ENCODE peak calls at places on chromosome 14, in six cellular contexts. N is AG09309; S is AG04450; Z is H1; F is stimulated activated CD8-positive, alpha-beta memory T cell treated with anti-CD3 and anti-CD28 coated beads, Interleukin-15, amount 100 ng/mL, for 24 hours; A is GM20000. M is an unnamed sample.

GRCh38 chr14:39734306-39734705 is 302.1 kb upstream of the FBXO33 start:
- DNase-seq in N (no peak), S (no peak), Z (no peak), F (no peak), A (no peak), M (no peak)

GRCh38 chr14:87863047-87863446 is 129.9 kb downstream of the GALC start:
- DNase-seq in N (no peak), S (no peak), Z (no peak), F (no peak), A (no peak), M (no peak)

GRCh38 chr14:59679872-59680271 is 103.3 kb upstream of the CCDC175 start:
- DNase-seq in N (no peak), S (no peak), Z (no peak), F (no peak), A (no peak), M (no peak)

GRCh38 chr14:99818503-99819036 is 25.4 kb downstream of the EML1 start:
- DNase-seq in N (no peak), S (no peak), Z (no peak), F (no peak), A (no peak), M (no peak)

GRCh38 chr14:35279369-35279768 is 12.8 kb upstream of the PSMA6 start:
- DNase-seq in N (no peak), S (no peak), Z (no peak), F (no peak), A (no peak), M (no peak)

GRCh38 chr14:97143011-97143410 is 345.8 kb downstream of the VRK1 start:
- DNase-seq in N (no peak), S (no peak), Z (no peak), F (no peak), A (no peak), M (no peak)

GRCh38 chr14:55124774-55125372 is 4.2 kb upstream of the LGALS3 start:
- DNase-seq in N (no peak), S (no peak), Z (no peak), F (no peak), A (no peak), M (no peak)

GRCh38 chr14:68690106-68690960 is 102.5 kb downstream of the ZFP36L1 start:
- DNase-seq in N (no peak), S (no peak), Z (no peak), F (no peak), A (no peak), M (no peak)

GRCh38 chr14:23076785-23077408 is 18.0 kb downstream of the ACIN1 start:
- DNase-seq in N (no peak), S (no peak), Z (no peak), F (no peak), A (no peak), M (peak; percentile 49)

GRCh38 chr14:74838141-74838540 is 37.8 kb downstream of the PROX2 start:
- DNase-seq in N (no peak), S (no peak), Z (no peak), F (no peak), A (no peak), M (no peak)

GRCh38 chr14:23629831-23630396 is 6.2 kb upstream of the DHRS2 start:
- DNase-seq in N (no peak), S (no peak), Z (no peak), F (no peak), A (no peak), M (no peak)

GRCh38 chr14:100810861-100811461 is 15.0 kb upstream of the MEG3 start:
- DNase-seq in N (no peak), S (no peak), Z (no peak), F (no peak), A (no peak), M (no peak)

GRCh38 chr14:71701990-71702389 is 230.2 kb upstream of the RGS6 start:
- DNase-seq in N (no peak), S (peak; percentile 87), Z (no peak), F (no peak), A (no peak), M (no peak)

GRCh38 chr14:55048900-55049437 is 2.5 kb upstream of the MAPK1IP1L start:
- DNase-seq in N (no peak), S (no peak), Z (no peak), F (no peak), A (no peak), M (no peak)

GRCh38 chr14:32434180-32434579 is 105.1 kb downstream of the AKAP6 start:
- DNase-seq in N (no peak), S (no peak), Z (no peak), F (no peak), A (no peak), M (no peak)

GRCh38 chr14:91255026-91255695 is 10.7 kb upstream of the GPR68 start:
- DNase-seq in N (no peak), S (no peak), Z (no peak), F (no peak), A (no peak), M (no peak)

GRCh38 chr14:80188571-80188970 is 22.7 kb downstream of the DIO2 start:
- DNase-seq in N (no peak), S (no peak), Z (no peak), F (no peak), A (no peak), M (no peak)

GRCh38 chr14:70203686-70204085 is 14.9 kb upstream of the SLC8A3 start:
- DNase-seq in N (no peak), S (no peak), Z (no peak), F (no peak), A (no peak), M (no peak)

GRCh38 chr14:56816575-56817391 is 6.5 kb upstream of the OTX2 start:
- DNase-seq in N (no peak), S (no peak), Z (no peak), F (no peak), A (no peak), M (no peak)

GRCh38 chr14:61322799-61323290 is 1.5 kb downstream of the PRKCH start:
- DNase-seq in N (no peak), S (no peak), Z (no peak), F (no peak), A (no peak), M (peak; percentile 80)

GRCh38 chr14:97453991-97454390 is 656.8 kb downstream of the VRK1 start:
- DNase-seq in N (no peak), S (no peak), Z (no peak), F (no peak), A (no peak), M (no peak)

GRCh38 chr14:47619397-47619796 is 56.0 kb downstream of the MDGA2 start:
- DNase-seq in N (no peak), S (no peak), Z (no peak), F (no peak), A (no peak), M (no peak)